ENCODE peak calls at places on chromosome 15, in eight cellular contexts. S, V, P, X, O, C, W and T are unnamed samples.

GRCh38 chr15:25249236-25250010 is 189.4 kb downstream of the UBE3A start:
- DNase-seq in V (no peak), P (no peak), X (no peak), S (peak; percentile 30), W (no peak), C (no peak), O (no peak), T (no peak)

GRCh38 chr15:34217587-34218225 is 7.1 kb upstream of the EMC4 start:
- DNase-seq in O (no peak), V (no peak), C (peak; percentile 40), X (peak; percentile 59), W (no peak), S (no peak), P (no peak), T (no peak)

GRCh38 chr15:65752151-65752700 is 39.9 kb downstream of the DENND4A start:
- DNase-seq in C (no peak), P (no peak), S (no peak), W (no peak), O (no peak), V (no peak), X (no peak), T (no peak)

GRCh38 chr15:31332681-31333071 is 6.0 kb downstream of the KLF13 start:
- DNase-seq in S (no peak), V (no peak), X (no peak), O (no peak), P (no peak), W (no peak), C (no peak), T (no peak)

GRCh38 chr15:60507596-60508424 is 28.9 kb upstream of the ICE2 start:
- DNase-seq in V (peak; percentile 36), O (no peak), X (peak; percentile 42), W (peak; percentile 61), P (peak; percentile 44), C (peak; percentile 46), S (peak; percentile 73), T (no peak)

GRCh38 chr15:50670115-50670514 is 16.5 kb downstream of the TRPM7 start:
- DNase-seq in C (no peak), S (no peak), P (no peak), X (no peak), V (no peak), W (no peak), O (no peak), T (no peak)

GRCh38 chr15:31480356-31481058 is 153.9 kb downstream of the KLF13 start:
- DNase-seq in S (peak; percentile 40), P (no peak), V (no peak), O (no peak), X (no peak), C (no peak), W (no peak), T (no peak)

GRCh38 chr15:101051291-101052030 is 132.3 kb downstream of the LRRK1 start:
- DNase-seq in X (no peak), V (no peak), O (no peak), S (peak; percentile 44), C (no peak), P (peak; percentile 8), W (peak; percentile 1), T (no peak)

GRCh38 chr15:27449041-27449440 is 478.1 kb downstream of the GABRG3 start:
- DNase-seq in O (no peak), W (no peak), S (no peak), X (no peak), C (no peak), V (no peak), P (peak; percentile 28), T (no peak)

GRCh38 chr15:50234764-50235163 is 30.8 kb downstream of the HDC start:
- DNase-seq in O (no peak), V (no peak), W (no peak), P (no peak), X (no peak), C (no peak), S (no peak), T (no peak)

GRCh38 chr15:56759450-56759845 is 26.1 kb upstream of the ZNF280D start:
- DNase-seq in X (peak; percentile 90), S (no peak), W (no peak), V (no peak), O (no peak), P (no peak), C (peak; percentile 92), T (peak; percentile 49)

GRCh38 chr15:43702174-43702573 is 8.5 kb downstream of the CKMT1A start:
- DNase-seq in C (no peak), O (no peak), X (no peak), S (no peak), W (no peak), V (no peak), P (no peak), T (no peak)

GRCh38 chr15:100713163-100713867 is 110.9 kb downstream of the ASB7 start:
- DNase-seq in S (peak; percentile 87), X (peak; percentile 60), W (peak; percentile 88), C (no peak), O (no peak), V (no peak), P (peak; percentile 49), T (no peak)

GRCh38 chr15:96046620-96047240 is 283.8 kb upstream of the NR2F2 start:
- DNase-seq in S (no peak), W (no peak), P (no peak), C (peak; percentile 18), O (no peak), V (no peak), X (no peak), T (no peak)

GRCh38 chr15:61367953-61368352 is 138.9 kb upstream of the RORA start:
- DNase-seq in S (no peak), X (no peak), P (no peak), W (no peak), O (no peak), V (no peak), C (no peak), T (no peak)

GRCh38 chr15:100784493-100785180 is 95.0 kb upstream of the ALDH1A3 start:
- DNase-seq in C (no peak), S (no peak), O (no peak), X (no peak), P (no peak), W (no peak), V (no peak), T (no peak)

GRCh38 chr15:29756358-29757267 is 65.7 kb downstream of the TJP1 start:
- DNase-seq in C (no peak), S (no peak), W (no peak), O (no peak), V (no peak), P (no peak), X (no peak), T (no peak)